ENCODE peak calls at places on chromosomes 12 and 14, in ten cellular contexts. U, S, I, W, P, K, H, M, J and Y are unnamed samples.
A peak's percentile ranks its signal among the peaks of the same experiment; 100 is the strongest.

GRCh38 chr14:50821471-50822464 is 9.2 kb downstream of the NIN start:
- DNase-seq in U (no peak), S (no peak), I (no peak), H (peak; percentile 36), W (peak; percentile 53), K (no peak), P (no peak), J (no peak), M (no peak), Y (no peak)

GRCh38 chr12:42887657-42888056 is 298.1 kb upstream of the PRICKLE1 start:
- DNase-seq in U (peak; percentile 47), K (peak; percentile 35), I (peak; percentile 8), M (no peak), J (no peak), S (no peak), H (no peak), P (no peak), W (no peak), Y (no peak)

GRCh38 chr14:68794856-68795601 is 2.2 kb upstream of the ZFP36L1 start:
- DNase-seq in U (peak; percentile 96), K (peak; percentile 94), S (peak; percentile 39), J (peak; percentile 87), P (peak; percentile 61), I (peak; percentile 92), W (peak; percentile 64), M (peak; percentile 85), H (no peak), Y (peak; percentile 85)

GRCh38 chr14:81452341-81452740 is 52.2 kb upstream of the STON2 start:
- DNase-seq in W (no peak), I (no peak), M (no peak), J (no peak), H (no peak), K (no peak), S (no peak), U (no peak), P (no peak), Y (no peak)

GRCh38 chr12:49296034-49296835 is 1.3 kb downstream of the PRPH start:
- DNase-seq in W (peak; percentile 77), U (no peak), I (no peak), J (no peak), K (no peak), S (peak; percentile 87), H (peak; percentile 37), P (peak; percentile 76), M (no peak), Y (peak; percentile 97)

GRCh38 chr12:50569876-50570275 is 65.1 kb downstream of the DIP2B start:
- DNase-seq in M (no peak), P (no peak), U (peak; percentile 35), J (no peak), W (no peak), K (no peak), H (no peak), I (peak; percentile 64), S (no peak), Y (no peak)

GRCh38 chr12:16299403-16299802 is 21.9 kb upstream of the SLC15A5 start:
- DNase-seq in J (no peak), U (peak; percentile 12), H (no peak), K (peak; percentile 5), P (no peak), M (peak; percentile 42), I (no peak), S (no peak), W (no peak), Y (no peak)

GRCh38 chr14:102078344-102078743 is 8.5 kb downstream of the HSP90AA1 start:
- DNase-seq in K (no peak), M (no peak), J (no peak), H (no peak), P (no peak), I (no peak), U (no peak), S (no peak), W (no peak), Y (no peak)

GRCh38 chr12:50022903-50023302 is 2.4 kb downstream of the RACGAP1 start:
- DNase-seq in I (no peak), J (no peak), P (no peak), U (no peak), H (no peak), S (no peak), M (no peak), W (no peak), K (no peak), Y (no peak)

GRCh38 chr12:3017281-3017680 is 58.1 kb downstream of the TEAD4 start:
- DNase-seq in M (no peak), U (no peak), I (no peak), J (no peak), H (no peak), P (no peak), W (no peak), K (no peak), S (no peak), Y (no peak)

GRCh38 chr14:32478027-32478426 is 148.9 kb downstream of the AKAP6 start:
- DNase-seq in I (no peak), U (peak; percentile 59), P (no peak), W (no peak), S (no peak), J (no peak), M (no peak), K (peak; percentile 40), H (no peak), Y (no peak)

GRCh38 chr12:1706284-1707016 is 15.6 kb downstream of the ADIPOR2 start:
- DNase-seq in U (peak; percentile 16), K (no peak), H (no peak), J (no peak), P (no peak), W (no peak), I (peak; percentile 25), S (no peak), M (no peak), Y (no peak)

GRCh38 chr12:1859643-1860042 is 39.3 kb downstream of the LRTM2 start:
- DNase-seq in H (no peak), S (no peak), W (no peak), K (no peak), M (no peak), I (peak; percentile 53), J (peak; percentile 26), P (no peak), U (peak; percentile 16), Y (no peak)

GRCh38 chr12:48351022-48351708 is 446 bp upstream of the ZNF641 start:
- DNase-seq in S (no peak), K (peak; percentile 67), U (peak; percentile 74), J (no peak), I (peak; percentile 94), W (no peak), H (no peak), P (no peak), M (peak; percentile 58), Y (no peak)

GRCh38 chr14:102775855-102776760 is 1.1 kb upstream of the TRAF3 start:
- DNase-seq in P (no peak), S (no peak), W (no peak), K (peak; percentile 77), M (no peak), I (peak; percentile 84), J (peak; percentile 16), U (peak; percentile 85), H (no peak), Y (peak; percentile 78)

GRCh38 chr12:98595152-98595988 is 1.9 kb downstream of the SLC25A3 start:
- DNase-seq in U (peak; percentile 81), J (peak; percentile 31), K (peak; percentile 76), I (peak; percentile 62), P (no peak), M (no peak), W (no peak), H (no peak), S (no peak), Y (no peak)

GRCh38 chr12:128830505-128830893 is 6.7 kb upstream of the SLC15A4 start:
- DNase-seq in W (no peak), S (peak; percentile 59), U (no peak), H (no peak), J (no peak), I (no peak), K (no peak), M (no peak), P (no peak), Y (no peak)

GRCh38 chr14:67819563-67820411 is at the start of gene RAD51B:
- DNase-seq in H (peak; percentile 81), K (peak; percentile 61), W (peak; percentile 86), U (peak; percentile 76), P (peak; percentile 79), M (peak; percentile 69), I (peak; percentile 73), J (peak; percentile 57), S (peak; percentile 88), Y (peak; percentile 85)

GRCh38 chr14:70635971-70636595 is 5.6 kb upstream of the TTC9 start:
- DNase-seq in S (no peak), P (no peak), I (no peak), K (no peak), M (no peak), W (no peak), U (no peak), J (no peak), H (no peak), Y (no peak)